ENCODE peak calls at places on chromosomes 12 and 14, in four cellular contexts. A, O, K and J are unnamed samples.

GRCh38 chr12:131388164-131388795 is 322.6 kb upstream of the SFSWAP start:
- DNase-seq in A (no peak), O (no peak), K (peak), J (no peak)

GRCh38 chr14:56482306-56482705 is 97.3 kb upstream of the TMEM260 start:
- DNase-seq in A (peak), O (no peak), K (no peak), J (peak)

GRCh38 chr14:51206462-51206861 is 33.6 kb upstream of the TMX1 start:
- DNase-seq in A (no peak), O (no peak), K (no peak), J (no peak)

GRCh38 chr12:55039761-55040160 is 20.0 kb downstream of the NEUROD4 start:
- DNase-seq in A (no peak), O (no peak), K (no peak), J (no peak)

GRCh38 chr12:47967461-47968430 is 4.3 kb downstream of the TMEM106C start:
- DNase-seq in A (peak), O (no peak), K (no peak), J (no peak)

GRCh38 chr14:89504084-89504483 is 87.1 kb upstream of the FOXN3 start:
- DNase-seq in A (peak), O (no peak), K (no peak), J (no peak)

GRCh38 chr14:69648480-69649414 is 37.4 kb downstream of the SUSD6 start:
- DNase-seq in A (peak), O (no peak), K (no peak), J (peak)

GRCh38 chr12:94326727-94327126 is 132.9 kb downstream of the CEP83 start:
- DNase-seq in A (peak), O (no peak), K (no peak), J (peak)

GRCh38 chr12:117039891-117040309 is 59.3 kb downstream of the TESC start:
- DNase-seq in A (no peak), O (no peak), K (peak), J (no peak)